ENCODE peak calls at places on chromosomes 2 and 18, in four cellular contexts. Y, K, U and S are unnamed samples.

GRCh38 chr2:164561416-164561815 is 59.9 kb downstream of the GRB14 start:
- DNase-seq in Y (no peak), K (no peak), U (no peak), S (no peak)

GRCh38 chr2:175903384-175903936 is 98.6 kb downstream of the LNPK start:
- DNase-seq in Y (no peak), K (no peak), U (no peak), S (no peak)

GRCh38 chr2:26011990-26012856 is 21.7 kb upstream of the RAB10 start:
- DNase-seq in Y (no peak), K (peak; percentile 54), U (no peak), S (no peak)

GRCh38 chr2:57408587-57408986 is 638.0 kb upstream of the VRK2 start:
- DNase-seq in Y (no peak), K (no peak), U (no peak), S (no peak)

GRCh38 chr18:33557706-33558105 is 20.3 kb upstream of the ASXL3 start:
- DNase-seq in Y (no peak), K (no peak), U (no peak), S (no peak)

GRCh38 chr2:205930209-205930608 is 155.8 kb downstream of the INO80D start:
- DNase-seq in Y (no peak), K (peak; percentile 51), U (no peak), S (no peak)

GRCh38 chr18:32956591-32957310 is 183.9 kb upstream of the KLHL14 start:
- DNase-seq in Y (no peak), K (peak; percentile 75), U (no peak), S (no peak)

GRCh38 chr2:45237850-45238542 is 228.7 kb upstream of the SIX2 start:
- DNase-seq in Y (peak; percentile 96), K (peak; percentile 99), U (no peak), S (peak; percentile 67)

GRCh38 chr18:36831139-36831538 is 2.2 kb downstream of the KIAA1328 start:
- DNase-seq in Y (no peak), K (peak; percentile 82), U (no peak), S (no peak)

GRCh38 chr2:158060862-158061435 is 40.7 kb upstream of the UPP2 start:
- DNase-seq in Y (peak; percentile 16), K (peak; percentile 16), U (no peak), S (peak; percentile 38)

GRCh38 chr2:75053484-75054112 is 95.2 kb downstream of the POLE4 start:
- DNase-seq in Y (no peak), K (peak; percentile 41), U (no peak), S (no peak)

GRCh38 chr18:8661754-8662573 is 43.4 kb upstream of the MTCL1 start:
- DNase-seq in Y (no peak), K (peak; percentile 32), U (no peak), S (peak; percentile 30)

GRCh38 chr2:220279372-220279771 is 651.9 kb downstream of the SLC4A3 start:
- DNase-seq in Y (peak; percentile 53), K (peak; percentile 79), U (no peak), S (no peak)

GRCh38 chr2:27954771-27955384 is 64.3 kb downstream of the BABAM2 start:
- DNase-seq in Y (peak; percentile 98), K (peak; percentile 99), U (no peak), S (peak; percentile 91)

GRCh38 chr2:185608799-185609198 is 129.8 kb upstream of the FSIP2 start:
- DNase-seq in Y (no peak), K (peak; percentile 1), U (no peak), S (no peak)

GRCh38 chr2:139529045-139529444 is 748.9 kb upstream of the NXPH2 start:
- DNase-seq in Y (no peak), K (no peak), U (no peak), S (no peak)

GRCh38 chr2:168948621-168949212 is 47.6 kb downstream of the G6PC2 start:
- DNase-seq in Y (no peak), K (peak; percentile 52), U (no peak), S (no peak)

GRCh38 chr2:206054952-206055351 is 31.0 kb downstream of the INO80D start:
- DNase-seq in Y (no peak), K (no peak), U (no peak), S (no peak)

GRCh38 chr2:51829477-51829876 is 797.5 kb upstream of the NRXN1 start:
- DNase-seq in Y (no peak), K (no peak), U (no peak), S (no peak)

GRCh38 chr2:37523861-37524362 is 147.5 kb downstream of the CDC42EP3 start:
- DNase-seq in Y (peak; percentile 51), K (peak; percentile 85), U (no peak), S (no peak)

GRCh38 chr18:25229080-25229479 is 122.9 kb downstream of the ZNF521 start:
- DNase-seq in Y (peak; percentile 49), K (peak; percentile 37), U (no peak), S (peak; percentile 91)

GRCh38 chr2:14454102-14454676 is 178.3 kb upstream of the LRATD1 start:
- DNase-seq in Y (no peak), K (no peak), U (no peak), S (no peak)

GRCh38 chr2:158144914-158145625 is 43.4 kb downstream of the UPP2 start:
- DNase-seq in Y (no peak), K (no peak), U (no peak), S (no peak)

GRCh38 chr18:11154983-11155759 is 5.8 kb upstream of the PIEZO2 start:
- DNase-seq in Y (peak; percentile 57), K (no peak), U (no peak), S (no peak)

GRCh38 chr2:127080941-127081769 is 25.8 kb downstream of the BIN1 start:
- DNase-seq in Y (no peak), K (no peak), U (peak; percentile 27), S (no peak)

GRCh38 chr2:23578964-23579671 is 194.1 kb downstream of the KLHL29 start:
- DNase-seq in Y (no peak), K (peak; percentile 51), U (no peak), S (no peak)

GRCh38 chr2:26581991-26582842 is 58.9 kb downstream of the CIB4 start:
- DNase-seq in Y (no peak), K (no peak), U (no peak), S (no peak)

GRCh38 chr18:5556317-5556974 is 12.6 kb upstream of the EPB41L3 start:
- DNase-seq in Y (no peak), K (peak; percentile 62), U (no peak), S (no peak)

GRCh38 chr2:44972771-44973535 is 31.5 kb downstream of the SIX3 start:
- DNase-seq in Y (no peak), K (no peak), U (no peak), S (no peak)

GRCh38 chr2:11169333-11169732 is 14.1 kb downstream of the SLC66A3 start:
- DNase-seq in Y (no peak), K (peak; percentile 36), U (no peak), S (no peak)

GRCh38 chr2:11613297-11613696 is 56.7 kb downstream of the NTSR2 start:
- DNase-seq in Y (no peak), K (no peak), U (no peak), S (no peak)